ENCODE peak calls at places on chromosomes 7 and 10, in four cellular contexts. W, G, S and U are unnamed samples.

GRCh38 chr7:86926732-86927131 is 132.7 kb downstream of the ELAPOR2 start:
- DNase-seq in W (no peak), G (peak), S (no peak), U (peak)

GRCh38 chr7:20441886-20442505 is 111.3 kb downstream of the ITGB8 start:
- DNase-seq in W (no peak), G (no peak), S (no peak), U (peak)

GRCh38 chr7:8827329-8827728 is 393.9 kb downstream of the NXPH1 start:
- DNase-seq in W (no peak), G (no peak), S (no peak), U (no peak)

GRCh38 chr10:131123496-131123895 is 188.0 kb downstream of the TCERG1L start:
- DNase-seq in W (no peak), G (no peak), S (no peak), U (no peak)

GRCh38 chr10:122062831-122063674 is 74.1 kb downstream of the TACC2 start:
- DNase-seq in W (no peak), G (no peak), S (peak), U (peak)

GRCh38 chr7:77940647-77941046 is 142.1 kb downstream of the PHTF2 start:
- DNase-seq in W (no peak), G (peak), S (peak), U (peak)

GRCh38 chr7:43636093-43636492 is 53.2 kb downstream of the STK17A start:
- DNase-seq in W (no peak), G (no peak), S (no peak), U (peak)

GRCh38 chr7:131843862-131844261 is 287.4 kb upstream of the PODXL start:
- DNase-seq in W (no peak), G (no peak), S (no peak), U (peak)

GRCh38 chr10:95505084-95505610 is 56.0 kb downstream of the SORBS1 start:
- DNase-seq in W (no peak), G (no peak), S (no peak), U (no peak)

GRCh38 chr10:93554760-93555432 is 11.6 kb upstream of the FFAR4 start:
- DNase-seq in W (peak), G (peak), S (peak), U (peak)

GRCh38 chr7:24884401-24884800 is 95.6 kb downstream of the OSBPL3 start:
- DNase-seq in W (no peak), G (no peak), S (no peak), U (no peak)

GRCh38 chr10:32256613-32257437 is 90.1 kb downstream of the EPC1 start:
- DNase-seq in W (peak), G (peak), S (peak), U (peak)

GRCh38 chr7:151590801-151591771 is 71.4 kb upstream of the RHEB start:
- DNase-seq in W (no peak), G (no peak), S (no peak), U (no peak)

GRCh38 chr7:51376420-51377092 is 59.9 kb upstream of the COBL start:
- DNase-seq in W (no peak), G (no peak), S (peak), U (peak)

GRCh38 chr7:129298268-129298893 is 73.6 kb downstream of the AHCYL2 start:
- DNase-seq in W (peak), G (peak), S (no peak), U (peak)

GRCh38 chr7:34385385-34385784 is 272.6 kb upstream of the NPSR1 start:
- DNase-seq in W (no peak), G (no peak), S (no peak), U (peak)

GRCh38 chr10:59126992-59127391 is 49.5 kb upstream of the PHYHIPL start:
- DNase-seq in W (no peak), G (no peak), S (no peak), U (no peak)

GRCh38 chr10:130763491-130763890 is 548.0 kb downstream of the TCERG1L start:
- DNase-seq in W (no peak), G (no peak), S (no peak), U (no peak)

GRCh38 chr7:74032191-74032490 is 4.2 kb downstream of the ELN start:
- DNase-seq in W (no peak), G (no peak), S (no peak), U (peak)

GRCh38 chr7:41313171-41313570 is 389.7 kb downstream of the INHBA start:
- DNase-seq in W (no peak), G (no peak), S (no peak), U (no peak)

GRCh38 chr7:18458830-18459229 is 36.7 kb upstream of the HDAC9 start:
- DNase-seq in W (no peak), G (no peak), S (peak), U (peak)

GRCh38 chr7:11252705-11253272 is 279.1 kb downstream of the PHF14 start:
- DNase-seq in W (no peak), G (peak), S (no peak), U (no peak)

GRCh38 chr10:70651661-70652060 is 20.6 kb upstream of the ADAMTS14 start:
- DNase-seq in W (no peak), G (no peak), S (no peak), U (no peak)